ENCODE peak calls at places on chromosomes 2 and 18, in nine cellular contexts. Y is tibial artery, C is left lung, B is frontal cortex, M is GM12892, V is NCI-H187, O is EL, Z is NCI-H1436 treated with DMSO at 0.1 percent for 48 hours, D is HCEC 1CT. N is an unnamed sample.

GRCh38 chr18:74831571-74832250 is 234.0 kb downstream of the ZNF407 start:
- DNase-seq in Y (no peak), C (peak; percentile 51), B (no peak), M (no peak), V (no peak), O (peak; percentile 10), Z (no peak), D (no peak), N (no peak)

GRCh38 chr18:77199707-77200106 is 49.9 kb upstream of the GALR1 start:
- DNase-seq in Y (no peak), C (no peak), B (no peak), M (no peak), V (no peak), O (no peak), Z (no peak), D (peak; percentile 16), N (no peak)

GRCh38 chr2:100818606-100819364 is 1.2 kb upstream of the NPAS2 start:
- DNase-seq in Y (peak; percentile 89), C (peak; percentile 81), B (peak; percentile 62), M (peak; percentile 16), V (no peak), O (peak; percentile 75), Z (no peak), D (peak; percentile 79), N (no peak)

GRCh38 chr18:47560693-47561092 is 309.2 kb upstream of the SKOR2 start:
- DNase-seq in Y (no peak), C (no peak), B (no peak), M (no peak), V (no peak), O (no peak), Z (no peak), D (no peak), N (no peak)

GRCh38 chr2:236334122-236334876 is 70.1 kb upstream of the ASB18 start:
- DNase-seq in Y (peak; percentile 83), C (no peak), B (no peak), M (no peak), V (no peak), O (no peak), Z (no peak), D (no peak), N (no peak)

GRCh38 chr2:134167015-134167414 is 86.9 kb upstream of the MGAT5 start:
- DNase-seq in Y (no peak), C (no peak), B (no peak), M (no peak), V (no peak), O (peak; percentile 22), Z (no peak), D (peak; percentile 18), N (no peak)

GRCh38 chr18:47247833-47248609 is 3.4 kb downstream of the SKOR2 start:
- DNase-seq in Y (no peak), C (no peak), B (no peak), M (no peak), V (no peak), O (no peak), Z (no peak), D (no peak), N (no peak)

GRCh38 chr2:190875881-190876280 is 4.7 kb upstream of the GLS start:
- DNase-seq in Y (no peak), C (no peak), B (no peak), M (no peak), V (no peak), O (no peak), Z (no peak), D (no peak), N (no peak)

N was measured in esophagus squamous epithelium.